ENCODE peak calls at places on chromosomes 6 and 20, in nine cellular contexts. Q is lung, N is left ventricle myocardium inferior, C is neural progenitor cell, T is tibial artery, B is spleen, V is right atrium auricular region, U is PC-9, L is MM.1S. Y is an unnamed sample. For H3K4me1, the result is how much of the 10 kb centered on the place peaks cover.

GRCh38 chr6:54892831-54893230 is 46.3 kb downstream of the FAM83B start:
- DNase-seq in C (peak), V (no peak), N (no peak), T (no peak), Q (no peak), U (peak), B (no peak), L (no peak), Y (no peak)

GRCh38 chr20:17608701-17609497 is 39.0 kb downstream of the DSTN start:
- DNase-seq in C (no peak), B (no peak), T (peak), N (no peak), Q (no peak), U (no peak), L (no peak), V (no peak), Y (no peak)

GRCh38 chr20:9103955-9104354 is 35.1 kb downstream of the PLCB4 start:
- DNase-seq in Q (no peak), T (no peak), U (no peak), V (no peak), L (no peak), N (no peak), B (no peak), C (no peak), Y (no peak)

GRCh38 chr20:50267041-50267865 is 76.6 kb downstream of the CEBPB start:
- DNase-seq in Q (peak), C (peak), U (peak), N (peak), B (no peak), V (peak), T (peak), L (no peak), Y (no peak)

GRCh38 chr20:7232796-7233195 is 465.3 kb downstream of the BMP2 start:
- DNase-seq in Q (no peak), V (no peak), L (no peak), B (no peak), U (no peak), N (no peak), C (no peak), T (no peak), Y (no peak)

GRCh38 chr6:71262914-71263313 is 25.7 kb upstream of the OGFRL1 start:
- DNase-seq in V (no peak), B (no peak), Q (no peak), C (no peak), T (no peak), N (no peak), U (no peak), L (no peak), Y (peak)

GRCh38 chr6:166877906-166878305 is 78.4 kb downstream of the RNASET2 start:
- DNase-seq in N (no peak), B (no peak), U (peak), T (no peak), Q (no peak), L (no peak), C (no peak), V (peak), Y (no peak)

GRCh38 chr6:152338335-152339125 is 298.6 kb downstream of the SYNE1 start:
- DNase-seq in V (peak), C (peak), N (peak), B (peak), U (no peak), L (peak), Q (no peak), T (peak), Y (peak)

GRCh38 chr6:109793793-109794192 is 102.7 kb downstream of the FIG4 start:
- DNase-seq in C (no peak), U (peak), Q (peak), L (no peak), V (peak), T (peak), B (no peak), N (no peak), Y (no peak)

GRCh38 chr6:43636312-43636667 is 650 bp downstream of the MAD2L1BP start:
- DNase-seq in B (no peak), Q (no peak), L (no peak), C (no peak), N (no peak), U (no peak), V (no peak), T (no peak), Y (no peak)

GRCh38 chr20:43334080-43334479 is 123.6 kb upstream of the SRSF6 start:
- DNase-seq in L (no peak), V (no peak), C (no peak), U (no peak), B (no peak), N (no peak), T (no peak), Q (no peak), Y (no peak)

GRCh38 chr6:31744422-31744821 is 4.6 kb downstream of the MSH5 start:
- DNase-seq in U (no peak), B (no peak), N (no peak), V (no peak), T (no peak), C (no peak), L (no peak), Q (no peak), Y (no peak)

GRCh38 chr6:33700391-33701050 is 11.0 kb downstream of the UQCC2 start:
- DNase-seq in V (peak), U (peak), B (peak), Q (peak), T (no peak), L (peak), C (peak), N (no peak), Y (peak)

GRCh38 chr6:142567476-142567875 is 265.7 kb downstream of the ADGRG6 start:
- DNase-seq in C (no peak), B (no peak), T (no peak), U (no peak), Q (no peak), N (no peak), V (no peak), L (no peak), Y (no peak)

GRCh38 chr20:1327827-1328679 is 886 bp downstream of the SDCBP2 start:
- DNase-seq in Q (peak), V (peak), U (peak), L (no peak), C (no peak), N (no peak), T (no peak), B (peak), Y (no peak)

GRCh38 chr6:8057263-8057662 is 6.9 kb downstream of the BLOC1S5 start:
- DNase-seq in V (no peak), N (no peak), L (no peak), T (no peak), B (no peak), C (no peak), U (no peak), Q (no peak), Y (no peak)

GRCh38 chr6:8061736-8062135 is 2.5 kb downstream of the BLOC1S5 start:
- DNase-seq in B (no peak), T (no peak), L (no peak), U (no peak), Q (no peak), C (no peak), V (no peak), N (no peak), Y (no peak)

GRCh38 chr6:8060346-8060745 is 3.8 kb downstream of the BLOC1S5 start:
- DNase-seq in Q (no peak), V (no peak), B (no peak), N (no peak), U (no peak), C (no peak), L (no peak), T (no peak), Y (no peak)

GRCh38 chr6:8057793-8058192 is 6.4 kb downstream of the BLOC1S5 start:
- DNase-seq in U (no peak), B (no peak), Q (no peak), V (no peak), T (no peak), C (no peak), N (no peak), L (no peak), Y (no peak)

DNA sequence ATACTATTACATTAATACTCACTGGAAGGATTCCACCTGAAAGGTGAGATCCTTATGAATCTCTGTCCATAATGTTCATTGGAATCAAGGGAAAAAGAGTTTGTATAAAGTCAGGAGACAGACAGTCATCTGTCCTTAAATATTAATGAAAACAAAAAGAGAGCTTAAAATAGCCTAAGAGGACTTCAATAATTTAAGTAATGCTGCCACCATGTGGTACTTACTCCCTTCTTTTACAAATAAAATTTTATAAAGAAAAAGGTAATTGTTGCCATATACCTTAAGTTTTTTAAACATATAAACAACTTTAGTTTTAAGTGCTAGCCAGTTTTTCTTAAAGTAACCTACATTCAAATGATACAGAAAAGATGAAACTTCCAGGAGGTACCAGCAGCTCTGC is 5.1 kb downstream of the BLOC1S5 start:
- DNase-seq in L (peak), U (no peak), T (no peak), V (no peak), N (no peak), Q (no peak), B (no peak), C (no peak), Y (no peak)
- H3K4me1 ChIP-seq in L (under half), U (under half), T (under half), V (under half), N (under half), Q (under half), B (under half), C (under half), Y (under half)

DNA sequence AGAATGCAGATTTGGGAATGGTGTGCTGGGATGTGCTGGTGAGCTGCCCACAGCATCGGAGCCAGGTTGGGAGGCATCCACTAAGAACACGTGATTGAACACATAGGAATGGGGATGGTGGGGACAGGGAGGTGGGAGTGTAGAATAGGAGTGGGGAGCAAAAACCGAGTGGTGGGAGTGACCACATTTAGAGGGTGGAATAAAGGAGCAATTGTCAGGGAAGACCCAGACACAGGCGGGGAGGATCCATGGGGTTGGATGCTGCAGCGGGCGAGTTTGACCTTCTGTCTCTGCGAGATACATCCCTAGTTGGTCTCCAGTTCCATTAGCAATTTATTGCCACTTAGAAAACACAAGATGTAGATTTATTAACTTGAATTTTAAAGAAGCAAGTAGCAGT is 4.7 kb downstream of the NAA20 start:
- DNase-seq in U (no peak), B (no peak), T (no peak), V (no peak), L (no peak), C (no peak), Q (no peak), N (no peak), Y (no peak)
- H3K4me3 ChIP-seq in U (no peak), B (no peak), T (no peak), V (no peak), L (peak), C (no peak), Q (no peak), N (no peak), Y (no peak)

DNA sequence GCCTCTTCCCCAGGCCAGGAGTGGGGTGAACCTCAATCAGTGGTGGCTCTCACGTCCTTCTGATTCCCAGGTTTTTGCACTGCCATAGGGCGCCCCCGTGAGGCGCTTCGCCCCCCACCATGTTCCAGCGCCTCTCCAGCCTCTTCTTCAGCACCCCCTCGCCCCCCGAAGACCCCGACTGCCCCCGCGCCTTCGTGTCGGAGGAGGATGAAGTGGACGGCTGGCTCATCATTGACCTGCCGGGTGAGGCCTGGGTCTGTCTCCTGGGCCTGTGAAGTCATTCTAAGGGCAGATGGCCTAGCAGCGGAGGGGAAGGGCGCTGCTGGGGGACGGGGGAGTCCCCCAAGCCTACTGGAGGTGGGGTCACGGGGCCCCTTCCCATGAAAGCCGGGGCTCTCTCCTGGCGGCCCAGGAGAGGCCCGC is 4.5 kb downstream of the TP53INP2 start:
- DNase-seq in T (peak), L (peak), U (no peak), Q (peak), B (peak), N (peak), V (peak), C (peak), Y (peak)
- TF ChIP-seq CTCF in T (no peak), L (peak), U (peak), Q (no peak), B (peak), N (peak), V (peak), C (peak), Y (peak)

GRCh38 chr6:107539409-107539808 is 49.5 kb downstream of the SOBP start:
- DNase-seq in V (no peak), Q (no peak), L (no peak), U (no peak), B (no peak), T (no peak), C (no peak), N (no peak), Y (peak)

GRCh38 chr6:107542170-107542569 is 52.3 kb downstream of the SOBP start:
- DNase-seq in C (no peak), Q (no peak), L (no peak), V (peak), U (no peak), T (no peak), N (peak), B (no peak), Y (no peak)

GRCh38 chr6:107538856-107539387 is 49.0 kb downstream of the SOBP start:
- DNase-seq in L (no peak), V (no peak), C (no peak), B (no peak), U (no peak), Q (no peak), T (no peak), N (no peak), Y (no peak)

GRCh38 chr6:107539849-107540464 is 50.0 kb downstream of the SOBP start:
- DNase-seq in U (no peak), Q (no peak), B (no peak), T (no peak), V (no peak), L (no peak), C (no peak), N (no peak), Y (no peak)

GRCh38 chr6:107540465-107540857 is 50.5 kb downstream of the SOBP start:
- DNase-seq in L (no peak), C (no peak), Q (no peak), U (no peak), N (no peak), T (no peak), V (no peak), B (no peak), Y (no peak)
- H3K4me1 ChIP-seq in L (under half), C (under half), Q (under half), U (under half), N (half or more), T (under half), V (under half), B (under half), Y (under half)

GRCh38 chr20:57695012-57695411 is 14.8 kb downstream of the PMEPA1 start:
- DNase-seq in U (peak), N (no peak), V (no peak), B (no peak), T (no peak), C (no peak), Q (peak), L (no peak), Y (no peak)

GRCh38 chr20:57694481-57694880 is 15.3 kb downstream of the PMEPA1 start:
- DNase-seq in Q (no peak), N (no peak), B (no peak), T (no peak), U (peak), V (no peak), C (no peak), L (no peak), Y (no peak)

GRCh38 chr20:57692393-57692792 is 17.4 kb downstream of the PMEPA1 start:
- DNase-seq in N (no peak), T (no peak), Q (no peak), U (no peak), V (no peak), B (no peak), C (no peak), L (no peak), Y (no peak)

GRCh38 chr20:57693670-57694329 is 16.0 kb downstream of the PMEPA1 start:
- DNase-seq in L (no peak), U (no peak), B (no peak), V (no peak), Q (no peak), T (no peak), C (no peak), N (no peak), Y (no peak)

DNA sequence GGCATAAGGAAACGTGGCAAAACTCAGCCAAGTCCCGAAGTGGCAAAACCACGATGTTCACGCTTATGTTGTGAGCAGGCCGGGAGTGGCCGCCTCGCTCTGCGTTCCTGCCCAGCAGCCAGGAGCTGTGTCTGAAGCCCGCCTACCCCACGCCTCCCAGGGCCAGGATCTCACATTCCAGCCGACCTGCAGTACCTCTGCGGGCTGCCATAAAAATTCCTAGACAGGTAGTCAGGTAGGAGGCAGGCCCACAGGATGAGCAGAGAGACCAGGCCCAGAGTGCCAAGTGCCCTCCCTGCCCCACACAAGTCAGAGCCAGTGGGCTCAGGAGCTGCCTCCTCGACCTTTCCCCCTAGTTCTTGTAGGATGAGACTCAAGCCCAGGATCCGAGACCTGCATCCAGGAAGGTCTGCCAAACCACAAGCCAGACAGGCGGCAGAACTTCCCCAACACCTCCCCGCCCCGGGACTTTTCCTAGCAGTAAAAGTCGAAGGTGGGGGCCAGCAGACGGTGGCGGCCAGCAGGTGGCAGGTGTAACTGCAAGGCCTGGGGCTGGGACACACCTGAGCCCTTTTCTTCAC is 16.7 kb downstream of the PMEPA1 start:
- DNase-seq in U (peak), B (no peak), Q (no peak), V (no peak), T (no peak), C (no peak), L (no peak), N (no peak), Y (no peak)
- H3K4me3 ChIP-seq in U (peak), B (no peak), Q (no peak), V (no peak), T (no peak), C (no peak), L (no peak), N (no peak), Y (no peak)

GRCh38 chr20:21528870-21529269 is 15.0 kb upstream of the NKX2-2 start:
- DNase-seq in V (no peak), C (no peak), T (no peak), B (no peak), U (no peak), L (no peak), N (no peak), Q (no peak), Y (no peak)
- TF ChIP-seq CTCF in V (no peak), C (peak), T (no peak), B (no peak), U (no peak), L (no peak), N (no peak), Q (no peak), Y (no peak)

DNA sequence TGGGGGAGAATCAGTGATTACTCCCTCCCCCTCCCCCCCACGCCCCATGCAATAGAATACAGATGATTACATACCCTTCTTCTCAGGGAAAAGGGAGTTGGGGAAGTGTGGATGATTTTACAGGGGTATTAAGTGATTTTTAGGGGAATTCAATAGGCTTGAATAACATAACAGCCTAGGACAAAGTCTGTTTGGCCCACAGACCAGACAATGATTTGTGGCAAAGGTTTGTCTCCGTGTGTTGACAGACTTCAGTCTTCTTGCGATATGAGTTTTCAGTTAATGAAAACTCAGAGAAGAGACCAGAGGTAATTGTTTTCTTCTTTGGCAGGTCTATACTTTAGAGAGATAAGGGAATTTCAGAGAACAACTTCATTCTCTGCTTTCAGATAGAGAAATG is 95.3 kb downstream of the OR2B2 start:
- DNase-seq in B (no peak), V (no peak), L (peak), U (no peak), N (no peak), Q (no peak), C (no peak), T (no peak), Y (no peak)
- H3K4me1 ChIP-seq in B (under half), V (under half), L (under half), U (under half), N (under half), Q (under half), C (under half), T (under half), Y (under half)

DNA sequence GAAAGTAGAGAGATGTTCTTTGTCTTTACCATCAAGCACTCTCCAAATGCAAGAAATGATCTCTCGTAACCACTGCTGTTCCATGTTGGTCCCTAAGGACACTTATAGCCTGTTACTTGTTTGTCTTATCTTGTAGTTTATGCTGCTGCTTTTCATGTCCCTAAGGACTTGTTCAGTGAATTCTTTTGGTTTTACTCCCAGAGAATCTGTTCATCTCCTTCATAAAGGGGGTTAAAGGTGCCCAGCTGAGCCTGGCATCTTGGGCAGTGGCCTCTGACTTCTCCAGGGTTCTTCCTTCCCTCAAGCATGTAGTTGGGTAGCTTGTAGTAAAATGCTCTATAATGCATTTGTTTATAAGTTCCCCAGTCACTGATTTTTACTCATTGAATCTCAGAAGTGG is 864 bp upstream of the PKIG start:
- DNase-seq in Q (no peak), T (no peak), N (no peak), U (no peak), B (no peak), C (no peak), L (no peak), V (no peak), Y (no peak)
- H3K4me3 ChIP-seq in Q (no peak), T (no peak), N (peak), U (no peak), B (no peak), C (no peak), L (no peak), V (no peak), Y (no peak)

Y was measured in BE2C.